ENCODE peak calls at places on chromosomes 7 and 10, in eight cellular contexts. One of them, this sample, is unnamed. For H3K36me3, the result is how much of the 10 kb centered on the place peaks cover.

GRCh38 chr7:55131421-55131929 is 112.7 kb downstream of the EGFR start:
- DNase-seq in mammary epithelial cell: no peak
- DNase-seq in DND-41: no peak
- DNase-seq in hepatocyte: no peak
- DNase-seq in OCI-LY7: no peak
- DNase-seq in Karpas-422: no peak
- DNase-seq in IMR-90: peak
- DNase-seq in HepG2: peak
- DNase-seq in this sample: no peak

GRCh38 chr10:74825371-74826141 is 844 bp upstream of the KAT6B start:
- DNase-seq in Karpas-422: peak
- DNase-seq in DND-41: peak
- DNase-seq in IMR-90: no peak
- DNase-seq in OCI-LY7: no peak
- DNase-seq in hepatocyte: peak
- DNase-seq in HepG2: no peak
- DNase-seq in mammary epithelial cell: no peak
- DNase-seq in this sample: peak

GRCh38 chr7:64830926-64831325 is 36.7 kb downstream of the ZNF138 start:
- DNase-seq in hepatocyte: no peak
- DNase-seq in IMR-90: no peak
- DNase-seq in DND-41: no peak
- DNase-seq in mammary epithelial cell: no peak
- DNase-seq in HepG2: no peak
- DNase-seq in Karpas-422: no peak
- DNase-seq in OCI-LY7: no peak
- DNase-seq in this sample: peak

GRCh38 chr7:85185355-85186082 is 1.3 kb downstream of the SEMA3D start:
- DNase-seq in IMR-90: peak
- DNase-seq in Karpas-422: no peak
- DNase-seq in hepatocyte: peak
- DNase-seq in mammary epithelial cell: peak
- DNase-seq in DND-41: no peak
- DNase-seq in HepG2: no peak
- DNase-seq in OCI-LY7: no peak
- DNase-seq in this sample: no peak

GRCh38 chr7:42689626-42690025 is 222.2 kb downstream of the C7orf25 start:
- DNase-seq in mammary epithelial cell: peak
- DNase-seq in DND-41: no peak
- DNase-seq in Karpas-422: no peak
- DNase-seq in hepatocyte: no peak
- DNase-seq in IMR-90: no peak
- DNase-seq in OCI-LY7: no peak
- DNase-seq in HepG2: no peak
- DNase-seq in this sample: no peak

GRCh38 chr7:19754521-19755116 is 18.8 kb downstream of the TMEM196 start:
- DNase-seq in IMR-90: peak
- DNase-seq in Karpas-422: peak
- DNase-seq in mammary epithelial cell: peak
- DNase-seq in OCI-LY7: peak
- DNase-seq in DND-41: no peak
- DNase-seq in HepG2: peak
- DNase-seq in hepatocyte: peak
- DNase-seq in this sample: peak

GRCh38 chr10:49189422-49189821 is 1.2 kb upstream of the TMEM273 start:
- DNase-seq in Karpas-422: no peak
- DNase-seq in hepatocyte: no peak
- DNase-seq in mammary epithelial cell: no peak
- DNase-seq in HepG2: no peak
- DNase-seq in IMR-90: no peak
- DNase-seq in OCI-LY7: no peak
- DNase-seq in DND-41: no peak
- DNase-seq in this sample: no peak

GRCh38 chr10:132700168-132701098 is 85.5 kb downstream of the NKX6-2 start:
- DNase-seq in Karpas-422: no peak
- DNase-seq in IMR-90: peak
- DNase-seq in DND-41: no peak
- DNase-seq in HepG2: no peak
- DNase-seq in mammary epithelial cell: no peak
- DNase-seq in OCI-LY7: no peak
- DNase-seq in hepatocyte: no peak
- DNase-seq in this sample: no peak

GRCh38 chr10:126309193-126309592 is 79.1 kb downstream of the ADAM12 start:
- DNase-seq in DND-41: no peak
- DNase-seq in Karpas-422: no peak
- DNase-seq in OCI-LY7: no peak
- DNase-seq in HepG2: peak
- DNase-seq in IMR-90: peak
- DNase-seq in hepatocyte: no peak
- DNase-seq in mammary epithelial cell: no peak
- DNase-seq in this sample: no peak

GRCh38 chr7:44043902-44044301 is 600 bp upstream of the DBNL start:
- DNase-seq in IMR-90: no peak
- DNase-seq in HepG2: no peak
- DNase-seq in Karpas-422: peak
- DNase-seq in OCI-LY7: no peak
- DNase-seq in DND-41: no peak
- DNase-seq in hepatocyte: no peak
- DNase-seq in mammary epithelial cell: no peak
- DNase-seq in this sample: peak

GRCh38 chr10:14382022-14382421 is 51.3 kb upstream of the FRMD4A start:
- DNase-seq in HepG2: no peak
- DNase-seq in Karpas-422: no peak
- DNase-seq in OCI-LY7: no peak
- DNase-seq in mammary epithelial cell: no peak
- DNase-seq in DND-41: peak
- DNase-seq in IMR-90: peak
- DNase-seq in hepatocyte: no peak
- DNase-seq in this sample: peak

GRCh38 chr7:123682690-123683089 is 27.0 kb downstream of the LMOD2 start:
- DNase-seq in DND-41: peak
- DNase-seq in Karpas-422: peak
- DNase-seq in mammary epithelial cell: peak
- DNase-seq in HepG2: peak
- DNase-seq in IMR-90: peak
- DNase-seq in OCI-LY7: peak
- DNase-seq in hepatocyte: peak
- DNase-seq in this sample: peak

GRCh38 chr7:84245831-84246230 is 51.2 kb upstream of the SEMA3A start:
- DNase-seq in DND-41: no peak
- DNase-seq in HepG2: peak
- DNase-seq in mammary epithelial cell: no peak
- DNase-seq in IMR-90: no peak
- DNase-seq in Karpas-422: no peak
- DNase-seq in hepatocyte: no peak
- DNase-seq in OCI-LY7: no peak
- DNase-seq in this sample: no peak

GRCh38 chr10:113335603-113336002 is 217.2 kb upstream of the HABP2 start:
- DNase-seq in mammary epithelial cell: peak
- DNase-seq in HepG2: no peak
- DNase-seq in DND-41: no peak
- DNase-seq in Karpas-422: no peak
- DNase-seq in IMR-90: peak
- DNase-seq in hepatocyte: no peak
- DNase-seq in OCI-LY7: no peak
- DNase-seq in this sample: no peak

GRCh38 chr10:34814228-34815173 is 595 bp downstream of the PARD3 start:
- DNase-seq in IMR-90: peak
- DNase-seq in Karpas-422: no peak
- DNase-seq in DND-41: peak
- DNase-seq in mammary epithelial cell: peak
- DNase-seq in OCI-LY7: no peak
- DNase-seq in HepG2: peak
- DNase-seq in hepatocyte: peak
- DNase-seq in this sample: peak

GRCh38 chr10:117424789-117425649 is 49.8 kb upstream of the PDZD8 start:
- DNase-seq in Karpas-422: peak
- DNase-seq in mammary epithelial cell: no peak
- DNase-seq in hepatocyte: no peak
- DNase-seq in IMR-90: no peak
- DNase-seq in OCI-LY7: no peak
- DNase-seq in DND-41: no peak
- DNase-seq in HepG2: peak
- DNase-seq in this sample: no peak

GRCh38 chr10:117420768-117421167 is 45.5 kb upstream of the PDZD8 start:
- DNase-seq in IMR-90: no peak
- DNase-seq in HepG2: no peak
- DNase-seq in Karpas-422: no peak
- DNase-seq in DND-41: no peak
- DNase-seq in OCI-LY7: no peak
- DNase-seq in mammary epithelial cell: no peak
- DNase-seq in hepatocyte: no peak
- DNase-seq in this sample: no peak

GRCh38 chr10:117419921-117420320 is 44.7 kb upstream of the PDZD8 start:
- DNase-seq in HepG2: no peak
- DNase-seq in IMR-90: no peak
- DNase-seq in hepatocyte: no peak
- DNase-seq in mammary epithelial cell: peak
- DNase-seq in Karpas-422: no peak
- DNase-seq in DND-41: no peak
- DNase-seq in OCI-LY7: no peak
- DNase-seq in this sample: no peak

GRCh38 chr10:117424171-117424570 is 48.9 kb upstream of the PDZD8 start:
- DNase-seq in IMR-90: no peak
- DNase-seq in mammary epithelial cell: no peak
- DNase-seq in HepG2: no peak
- DNase-seq in OCI-LY7: no peak
- DNase-seq in hepatocyte: no peak
- DNase-seq in DND-41: no peak
- DNase-seq in Karpas-422: no peak
- DNase-seq in this sample: no peak

DNA sequence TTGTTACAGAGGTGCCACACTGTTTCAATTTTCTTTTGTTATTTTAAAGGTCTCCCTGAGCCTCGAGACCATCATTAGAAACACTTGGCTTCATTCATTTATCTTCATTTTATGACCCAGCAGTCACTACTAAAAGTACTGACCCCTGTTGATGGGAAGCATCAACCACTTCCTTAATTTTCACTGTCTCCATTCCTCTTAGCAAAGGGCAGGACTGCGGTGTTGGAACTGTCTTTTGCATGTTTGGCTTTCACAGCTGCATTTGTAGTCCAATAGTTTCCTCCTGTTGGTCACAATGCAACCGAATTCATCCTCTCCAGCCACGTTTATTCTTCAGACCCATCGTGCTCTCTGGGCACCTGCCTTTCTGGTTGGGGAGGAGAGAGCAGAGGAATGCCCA is 46.7 kb upstream of the PDZD8 start:
- DNase-seq in Karpas-422: no peak
- DNase-seq in IMR-90: no peak
- DNase-seq in mammary epithelial cell: no peak
- DNase-seq in OCI-LY7: no peak
- DNase-seq in hepatocyte: no peak
- DNase-seq in HepG2: no peak
- DNase-seq in DND-41: no peak
- DNase-seq in this sample: no peak
- H3K36me3 ChIP-seq in Karpas-422: under half
- H3K36me3 ChIP-seq in IMR-90: under half
- H3K36me3 ChIP-seq in mammary epithelial cell: under half
- H3K36me3 ChIP-seq in OCI-LY7: under half
- H3K36me3 ChIP-seq in hepatocyte: under half
- H3K36me3 ChIP-seq in HepG2: under half
- H3K36me3 ChIP-seq in DND-41: under half
- H3K36me3 ChIP-seq in this sample: under half

DNA sequence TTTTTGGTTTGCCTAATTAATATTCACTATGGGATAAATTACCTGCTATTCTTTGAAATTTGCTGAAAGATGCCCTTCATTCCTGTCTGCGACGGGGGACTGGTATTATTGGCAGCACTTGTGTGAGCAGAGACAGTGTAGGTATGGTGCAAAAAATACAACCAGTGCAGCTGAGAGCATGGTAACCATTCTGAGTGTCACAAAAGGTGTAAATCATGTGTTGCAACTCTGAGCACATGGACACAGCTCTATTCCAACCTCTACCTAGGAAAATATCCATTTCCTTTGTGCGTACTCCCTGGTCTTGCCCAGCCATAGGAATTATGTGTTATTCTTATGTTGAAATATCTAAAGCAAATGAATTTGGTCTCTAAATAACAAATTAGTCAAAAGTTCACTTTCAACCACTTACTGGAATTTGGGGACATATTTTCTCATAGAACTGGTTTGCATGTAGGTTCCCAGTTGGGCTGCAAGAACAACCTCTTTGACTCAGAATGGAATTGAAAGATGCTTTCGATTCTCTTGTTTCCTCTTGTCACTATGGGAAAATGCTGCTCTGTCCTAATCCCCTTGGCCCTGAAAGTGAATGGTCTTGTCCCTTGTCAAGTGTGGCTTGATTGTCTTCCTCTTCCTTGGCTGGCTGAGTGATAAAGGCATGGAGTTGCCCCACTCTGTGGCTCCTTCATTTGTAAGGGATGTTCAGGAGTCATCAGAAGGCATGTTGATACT is 57.0 kb downstream of the CELF2 start:
- DNase-seq in OCI-LY7: no peak
- DNase-seq in IMR-90: no peak
- DNase-seq in mammary epithelial cell: no peak
- DNase-seq in hepatocyte: no peak
- DNase-seq in HepG2: no peak
- DNase-seq in Karpas-422: no peak
- DNase-seq in DND-41: no peak
- DNase-seq in this sample: no peak
- H2AFZ ChIP-seq in OCI-LY7: no peak
- H2AFZ ChIP-seq in IMR-90: no peak
- H2AFZ ChIP-seq in mammary epithelial cell: no peak
- H2AFZ ChIP-seq in hepatocyte: no peak
- H2AFZ ChIP-seq in HepG2: no peak
- H2AFZ ChIP-seq in Karpas-422: no peak
- H2AFZ ChIP-seq in DND-41: no peak
- H2AFZ ChIP-seq in this sample: no peak

DNA sequence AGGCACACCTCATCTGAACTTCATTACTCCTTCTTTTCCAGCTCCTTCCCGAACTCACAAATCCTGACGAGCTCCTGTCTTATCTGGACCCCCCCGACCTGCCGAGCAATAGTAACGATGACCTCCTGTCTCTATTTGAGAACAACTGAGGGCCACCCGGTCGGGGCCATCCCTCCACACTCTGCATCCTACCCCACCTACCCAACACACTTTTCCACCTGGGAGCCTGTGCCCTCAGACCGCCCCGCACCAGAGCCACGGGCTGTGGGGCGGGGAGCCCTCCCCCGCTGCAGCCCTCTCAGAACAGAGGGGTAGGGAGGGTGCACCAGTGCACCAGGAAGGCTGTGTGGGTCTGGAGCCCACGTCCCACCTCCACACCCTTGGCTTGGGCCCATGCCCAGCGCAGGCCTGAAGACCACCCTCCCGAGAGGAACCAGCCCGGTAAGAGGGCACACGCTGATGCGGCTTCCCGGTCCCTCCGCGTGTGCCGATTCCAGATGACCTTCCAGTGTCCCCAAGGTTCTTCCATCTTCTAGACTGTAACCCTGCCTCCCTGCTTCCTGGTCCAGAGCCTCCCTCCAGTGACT is 34.6 kb upstream of the PPIF start:
- DNase-seq in mammary epithelial cell: no peak
- DNase-seq in Karpas-422: no peak
- DNase-seq in hepatocyte: no peak
- DNase-seq in HepG2: no peak
- DNase-seq in IMR-90: no peak
- DNase-seq in OCI-LY7: no peak
- DNase-seq in DND-41: no peak
- DNase-seq in this sample: no peak
- H3K36me3 ChIP-seq in mammary epithelial cell: under half
- H3K36me3 ChIP-seq in Karpas-422: under half
- H3K36me3 ChIP-seq in hepatocyte: under half
- H3K36me3 ChIP-seq in HepG2: under half
- H3K36me3 ChIP-seq in IMR-90: half or more
- H3K36me3 ChIP-seq in OCI-LY7: under half
- H3K36me3 ChIP-seq in DND-41: under half
- H3K36me3 ChIP-seq in this sample: under half

GRCh38 chr10:72206511-72207229 is 9.1 kb upstream of the ANAPC16 start:
- DNase-seq in HepG2: no peak
- DNase-seq in Karpas-422: no peak
- DNase-seq in DND-41: no peak
- DNase-seq in hepatocyte: no peak
- DNase-seq in mammary epithelial cell: no peak
- DNase-seq in OCI-LY7: no peak
- DNase-seq in IMR-90: no peak
- DNase-seq in this sample: no peak
- H2AFZ ChIP-seq in HepG2: no peak
- H2AFZ ChIP-seq in Karpas-422: no peak
- H2AFZ ChIP-seq in DND-41: no peak
- H2AFZ ChIP-seq in hepatocyte: no peak
- H2AFZ ChIP-seq in mammary epithelial cell: no peak
- H2AFZ ChIP-seq in OCI-LY7: no peak
- H2AFZ ChIP-seq in IMR-90: no peak
- H2AFZ ChIP-seq in this sample: no peak